ENCODE peak calls at places on chromosomes 4 and X, in four cellular contexts. M is adrenal gland, H is prostate gland, J is heart left ventricle. R is an unnamed sample. For H3K4me1, the result is how much of the 10 kb centered on the place peaks cover.

GRCh38 chrX:25028726-25029125 is 13.0 kb upstream of the ARX start:
- DNase-seq in H (no peak), J (no peak), M (no peak), R (no peak)

GRCh38 chr4:41611881-41612871 is 74.2 kb downstream of the LIMCH1 start:
- DNase-seq in J (peak), M (peak), H (peak), R (peak)

GRCh38 chr4:993111-994029 is at the start of gene SLC26A1:
- DNase-seq in H (no peak), J (peak), M (peak), R (no peak)

GRCh38 chr4:13523591-13524503 is 20.5 kb downstream of the NKX3-2 start:
- DNase-seq in J (no peak), H (no peak), M (no peak), R (no peak)

GRCh38 chrX:44828008-44828605 is 15.7 kb upstream of the DUSP21 start:
- DNase-seq in H (no peak), J (no peak), M (peak), R (no peak)

GRCh38 chrX:69165116-69165651 is at the start of gene PJA1:
- DNase-seq in J (peak), H (peak), M (peak), R (peak)

GRCh38 chr4:145216532-145216931 is 36.1 kb upstream of the OTUD4 start:
- DNase-seq in M (no peak), J (no peak), H (no peak), R (no peak)

GRCh38 chrX:99750721-99751120 is 659.4 kb downstream of the PCDH19 start:
- DNase-seq in J (no peak), H (no peak), M (no peak), R (no peak)

GRCh38 chrX:101195442-101196173 is 24.0 kb upstream of the DRP2 start:
- DNase-seq in M (no peak), J (no peak), H (no peak), R (no peak)

GRCh38 chrX:101191217-101191750 is 28.3 kb upstream of the DRP2 start:
- DNase-seq in M (peak), H (no peak), J (no peak), R (no peak)

GRCh38 chrX:101190736-101191135 is 28.9 kb upstream of the DRP2 start:
- DNase-seq in M (no peak), H (no peak), J (no peak), R (no peak)
- H3K27ac ChIP-seq in M (no peak), H (no peak), J (peak), R (no peak)

DNA sequence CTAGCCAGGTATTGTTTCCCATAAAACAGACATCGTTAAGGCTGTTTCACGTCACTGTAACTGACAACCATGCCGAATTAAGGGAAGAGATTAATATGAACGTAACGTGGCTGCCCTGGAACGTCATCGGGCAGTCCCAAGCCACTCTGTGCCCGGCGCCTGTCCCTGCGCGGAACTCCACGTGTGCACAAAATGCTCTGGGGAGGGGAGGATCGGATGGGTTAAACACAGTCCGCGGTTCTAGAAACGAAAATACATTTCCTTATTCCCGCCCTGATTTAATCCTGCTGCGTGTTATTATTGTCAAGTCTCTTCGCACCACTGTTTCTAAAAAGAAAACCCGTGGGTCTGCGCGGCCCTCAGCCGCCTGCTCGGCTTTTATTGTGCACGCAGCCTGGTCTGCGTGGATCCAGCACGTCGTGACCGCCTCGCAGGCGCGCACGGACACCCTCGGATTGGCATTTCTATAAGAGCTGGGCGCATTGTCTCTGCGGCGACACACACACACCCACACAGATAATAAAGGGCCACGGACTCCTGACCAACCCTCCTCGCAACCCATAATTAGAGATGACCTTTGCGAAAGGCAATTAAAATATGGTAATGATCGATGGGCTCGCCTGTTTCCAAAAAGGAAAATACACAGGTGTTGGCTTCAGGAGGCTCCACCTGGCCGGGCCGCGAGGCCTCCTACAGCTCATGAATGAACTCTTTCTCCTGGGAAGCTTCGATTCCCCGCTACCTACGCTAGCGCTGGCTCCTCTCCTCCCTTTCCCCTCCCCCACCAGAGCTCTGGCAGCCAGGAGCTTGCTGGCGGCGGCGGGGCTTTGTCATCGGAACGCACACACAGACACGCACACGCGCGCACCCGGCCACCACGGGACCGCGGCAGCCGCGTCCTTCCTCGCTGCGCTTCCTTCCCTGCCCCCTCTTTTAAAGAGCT is 69.8 kb upstream of the BCOR start:
- DNase-seq in J (peak), H (no peak), M (peak), R (no peak)
- H3K4me1 ChIP-seq in J (under half), H (under half), M (under half), R (under half)

DNA sequence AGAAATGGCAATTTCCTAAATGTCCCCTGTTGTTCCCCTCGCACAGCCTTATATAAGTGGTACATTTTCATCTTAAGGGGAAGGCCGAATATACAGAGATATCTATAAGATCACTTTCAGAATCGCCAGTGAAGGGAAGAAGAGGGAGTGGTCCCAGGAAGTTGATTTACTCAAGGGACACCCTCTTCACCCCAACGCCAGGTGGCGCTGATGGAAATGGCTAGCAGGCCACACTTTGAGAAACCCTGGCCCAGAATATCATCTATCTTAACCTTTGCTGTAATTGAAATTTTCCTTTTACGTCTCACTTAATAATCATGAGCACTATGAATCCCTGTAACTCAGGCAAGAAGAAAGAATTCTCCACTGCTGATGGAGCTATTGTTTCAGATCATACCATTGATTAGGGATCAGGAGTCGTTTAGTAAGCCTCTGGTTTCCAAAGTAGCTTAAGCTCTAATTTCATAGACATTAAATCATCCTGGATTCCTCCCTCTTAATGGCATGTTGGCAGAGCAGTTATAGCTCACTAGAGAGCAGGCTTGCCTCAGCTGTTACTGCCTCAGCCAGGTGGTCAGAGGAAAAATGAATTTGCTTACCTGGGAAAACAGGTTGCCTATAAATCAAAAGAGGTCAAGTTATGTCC is 941.3 kb upstream of the TENM3 start:
- DNase-seq in M (no peak), H (peak), J (no peak), R (no peak)
- TF ChIP-seq CTCF in M (no peak), H (peak), J (no peak), R (no peak)

DNA sequence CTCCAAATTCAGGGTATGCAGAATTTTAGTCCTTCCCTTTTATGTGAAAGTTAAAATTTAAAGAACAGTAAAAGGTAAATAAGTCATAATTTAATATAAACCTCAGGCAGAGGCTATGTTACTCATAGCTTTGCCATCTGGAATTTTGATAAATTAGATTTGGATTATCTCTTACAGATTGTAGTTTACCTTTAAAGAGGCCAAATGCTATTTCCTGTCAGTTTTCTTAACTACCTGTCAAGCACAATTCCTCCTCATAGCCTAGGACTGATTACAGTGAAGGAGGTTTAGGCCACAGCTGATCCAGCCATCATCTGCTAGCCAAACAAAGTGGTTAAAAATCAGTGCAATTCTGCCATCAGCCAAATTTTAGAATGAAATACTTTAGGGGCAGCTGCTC is 128.1 kb downstream of the MFAP3L start:
- DNase-seq in H (no peak), J (no peak), M (no peak), R (no peak)
- H3K27ac ChIP-seq in H (no peak), J (no peak), M (no peak), R (no peak)

DNA sequence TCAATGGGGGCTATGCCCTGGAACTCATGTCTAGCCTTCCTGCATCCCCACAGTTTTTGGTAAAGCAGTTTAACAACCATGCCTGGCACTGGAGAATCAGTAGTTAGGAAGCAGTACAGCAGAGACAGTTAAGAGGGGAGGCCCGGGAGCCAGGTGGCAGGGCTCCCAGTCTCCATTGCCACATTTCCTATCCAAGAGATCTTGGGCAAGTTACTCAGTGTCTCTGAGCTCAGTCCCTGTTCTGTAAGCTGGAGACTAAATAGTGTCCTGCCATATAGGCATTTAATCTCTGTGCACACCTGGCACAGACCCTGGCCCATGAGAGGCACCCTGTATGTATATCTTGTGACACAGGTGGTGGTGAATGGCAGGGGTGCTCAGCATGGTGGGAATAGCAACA is 156.1 kb upstream of the EOLA2 start:
- DNase-seq in M (no peak), J (no peak), H (no peak), R (no peak)
- H3K4me1 ChIP-seq in M (under half), J (under half), H (under half), R (under half)

DNA sequence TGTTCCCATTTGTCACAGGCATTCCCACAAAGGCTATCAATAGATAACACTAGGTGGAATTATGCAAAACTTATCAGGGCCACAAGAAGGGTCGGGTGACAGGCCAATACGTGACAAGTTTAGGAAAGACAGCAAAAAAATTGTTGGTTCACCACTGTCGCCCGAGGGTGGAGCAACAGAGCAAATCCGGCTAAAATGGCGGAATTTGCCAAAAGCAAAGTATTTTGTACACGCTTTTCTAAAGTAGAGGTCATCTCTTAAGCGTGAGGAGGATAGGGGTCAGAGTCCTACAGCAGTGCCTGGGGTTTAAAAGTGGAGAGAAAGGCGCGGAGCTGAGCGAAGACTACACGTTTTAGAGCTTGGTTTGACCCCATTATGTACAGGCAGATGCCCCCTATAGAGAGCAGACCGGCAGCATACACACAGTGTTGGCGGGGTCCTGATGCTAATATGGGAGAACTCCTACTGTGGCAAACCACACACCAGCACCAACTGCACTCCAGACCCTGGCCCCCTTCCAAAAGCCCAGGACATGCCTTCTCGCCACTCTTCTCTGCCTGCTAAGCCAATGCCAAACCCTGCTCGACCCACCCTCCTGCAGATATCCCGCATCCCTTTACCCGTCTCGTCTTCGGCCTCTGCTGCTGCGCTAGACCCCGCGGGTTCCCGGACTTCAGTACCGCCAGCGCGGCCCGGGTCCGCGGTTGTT is 733 bp downstream of the CCNA2 start:
- DNase-seq in M (peak), H (peak), J (no peak), R (no peak)
- TF ChIP-seq CTCF in M (no peak), H (no peak), J (no peak), R (no peak)

DNA sequence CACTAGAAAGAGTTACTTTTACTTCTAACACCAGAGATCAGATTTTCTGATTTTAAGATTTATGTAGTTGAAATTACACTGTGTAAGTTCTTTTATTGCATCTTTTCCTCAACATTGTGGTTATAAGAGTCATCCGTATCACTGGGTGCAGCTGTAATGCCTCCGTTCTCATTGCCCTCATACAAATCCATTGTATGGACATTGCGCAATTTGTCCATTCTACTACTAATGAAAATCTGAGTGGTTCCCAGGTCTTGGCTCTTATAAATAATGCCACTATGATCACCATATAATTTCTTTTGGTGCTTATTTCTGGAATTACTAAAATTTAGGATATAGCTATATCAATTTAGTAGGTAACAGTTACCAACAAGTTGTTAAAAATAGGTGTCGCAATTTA is 614.0 kb upstream of the GALNT7 start:
- DNase-seq in H (no peak), M (no peak), J (no peak), R (no peak)
- H3K27ac ChIP-seq in H (no peak), M (no peak), J (no peak), R (no peak)

GRCh38 chr4:174454815-174455473 is 67.3 kb downstream of the HPGD start:
- DNase-seq in J (no peak), M (no peak), H (no peak), R (no peak)
- H3K4me1 ChIP-seq in J (under half), M (under half), H (under half), R (under half)

DNA sequence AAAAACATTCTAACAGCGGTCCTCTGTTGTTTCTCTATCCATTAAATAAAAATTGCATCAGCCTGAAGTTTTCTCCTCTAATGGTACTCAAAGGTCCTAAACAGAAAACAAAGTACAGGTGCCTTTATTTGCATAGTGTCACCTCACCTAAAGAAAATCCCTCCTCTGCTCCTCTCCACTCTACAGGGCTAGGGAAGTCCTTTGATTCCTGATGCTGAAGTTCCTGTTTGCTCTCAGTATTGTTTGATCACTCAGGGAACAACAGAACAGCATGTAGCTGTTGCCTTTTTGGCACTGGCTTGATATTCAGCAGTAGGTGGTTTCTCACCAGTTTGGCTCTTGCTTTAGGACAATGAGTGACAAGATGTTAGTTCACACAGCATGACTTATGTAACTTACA is 156.1 kb upstream of the SLC7A11 start:
- DNase-seq in M (no peak), J (no peak), H (no peak), R (no peak)
- TF ChIP-seq CTCF in M (no peak), J (no peak), H (no peak), R (no peak)

DNA sequence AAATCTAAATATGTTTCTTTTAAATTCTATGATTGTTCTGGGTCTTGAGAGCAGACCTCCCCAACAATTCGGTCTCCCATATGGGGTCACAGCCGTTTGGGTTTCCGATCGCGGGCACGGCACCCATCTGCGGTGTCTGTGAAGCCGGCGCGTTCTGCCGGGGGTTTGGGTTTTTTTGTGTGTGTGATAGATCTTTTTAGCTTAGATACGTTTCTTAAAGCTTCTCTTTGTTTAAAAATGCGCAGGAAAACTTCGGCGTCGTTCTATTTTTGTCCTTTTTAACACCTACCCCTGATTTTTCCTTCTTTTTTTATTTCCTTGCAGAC is 34.2 kb downstream of the TBC1D14 start:
- DNase-seq in M (no peak), H (no peak), J (no peak), R (no peak)
- H3K27ac ChIP-seq in M (peak), H (no peak), J (no peak), R (no peak)

R was measured in breast epithelium.